ENCODE peak calls at places on chromosomes 4 and X, in eight cellular contexts. V is AG04450; C is cardiac muscle cell; B is body of pancreas; G is upper lobe of right lung; H is left ventricle myocardium inferior; R is CD8-positive, alpha-beta T cell; F is right atrium auricular region. X is an unnamed sample.
A peak's percentile ranks its signal among the peaks of the same experiment; 100 is the strongest.

GRCh38 chr4:54318904-54319303 is 89.8 kb downstream of the PDGFRA start:
- DNase-seq in V (peak; percentile 11), C (peak; percentile 61), B (peak; percentile 21), G (no peak), H (no peak), R (no peak), F (no peak), X (no peak)

GRCh38 chrX:71911023-71911730 is 532 bp downstream of the NHSL2 start:
- DNase-seq in V (no peak), C (peak; percentile 71), B (peak; percentile 34), G (no peak), H (peak; percentile 15), R (peak; percentile 28), F (no peak), X (no peak)

GRCh38 chrX:9318213-9318612 is 146.6 kb upstream of the TBL1X start:
- DNase-seq in V (no peak), C (no peak), B (no peak), G (no peak), H (no peak), R (peak; percentile 34), F (no peak), X (no peak)

GRCh38 chr4:10243856-10244255 is 127.3 kb upstream of the WDR1 start:
- DNase-seq in V (no peak), C (no peak), B (no peak), G (no peak), H (no peak), R (no peak), F (no peak), X (no peak)

GRCh38 chr4:140237616-140238352 is 83.8 kb upstream of the MAML3 start:
- DNase-seq in V (peak; percentile 88), C (peak; percentile 75), B (peak; percentile 49), G (peak; percentile 80), H (peak; percentile 79), R (no peak), F (peak; percentile 81), X (peak; percentile 79)

GRCh38 chrX:11376163-11376562 is 83.0 kb downstream of the AMELX start:
- DNase-seq in V (no peak), C (no peak), B (no peak), G (no peak), H (no peak), R (no peak), F (no peak), X (no peak)

GRCh38 chrX:71365356-71365875 is 741 bp upstream of the TAF1 start:
- DNase-seq in V (no peak), C (no peak), B (no peak), G (no peak), H (no peak), R (no peak), F (no peak), X (no peak)

GRCh38 chr4:158998624-158999023 is 104.3 kb upstream of the RAPGEF2 start:
- DNase-seq in V (no peak), C (no peak), B (no peak), G (no peak), H (no peak), R (no peak), F (no peak), X (no peak)

GRCh38 chr4:82891728-82892466 is 944 bp upstream of the SEC31A start:
- DNase-seq in V (no peak), C (no peak), B (no peak), G (no peak), H (no peak), R (no peak), F (no peak), X (no peak)

GRCh38 chr4:8402640-8403039 is 37.9 kb downstream of the ACOX3 start:
- DNase-seq in V (no peak), C (no peak), B (no peak), G (no peak), H (peak; percentile 52), R (no peak), F (no peak), X (no peak)

GRCh38 chrX:107686792-107687191 is 58.5 kb downstream of the PRPS1 start:
- DNase-seq in V (no peak), C (no peak), B (no peak), G (no peak), H (no peak), R (no peak), F (no peak), X (no peak)

GRCh38 chrX:107686026-107686425 is 57.7 kb downstream of the PRPS1 start:
- DNase-seq in V (no peak), C (no peak), B (no peak), G (no peak), H (no peak), R (no peak), F (no peak), X (no peak)

GRCh38 chrX:107683124-107683895 is 55.0 kb downstream of the PRPS1 start:
- DNase-seq in V (no peak), C (no peak), B (peak; percentile 34), G (no peak), H (no peak), R (no peak), F (peak; percentile 70), X (no peak)

GRCh38 chrX:107684956-107685385 is 56.7 kb downstream of the PRPS1 start:
- DNase-seq in V (no peak), C (peak; percentile 55), B (peak; percentile 89), G (peak; percentile 92), H (peak; percentile 78), R (no peak), F (peak; percentile 91), X (no peak)

GRCh38 chrX:107683931-107684330 is 55.6 kb downstream of the PRPS1 start:
- DNase-seq in V (no peak), C (no peak), B (no peak), G (no peak), H (no peak), R (no peak), F (no peak), X (no peak)
- H3K27ac ChIP-seq in V (no peak overlapping the region), C (peak overlapping the region; percentile 66), B (no peak overlapping the region), G (peak overlapping the region; percentile 76), H (peak overlapping the region; percentile 72), R (no peak overlapping the region), F (peak overlapping the region; percentile 66), X (peak overlapping the region; percentile 29)

GRCh38 chr4:41360911-41361830 is 104.4 kb downstream of the UCHL1 start:
- DNase-seq in V (no peak), C (peak; percentile 45), B (peak; percentile 60), G (peak; percentile 74), H (peak; percentile 40), R (no peak), F (peak; percentile 75), X (no peak)
- H3K4me3 ChIP-seq in V (peak overlapping the region; percentile 56), C (peak overlapping the region; percentile 69), B (peak overlapping the region; percentile 90), G (peak overlapping the region; percentile 77), H (peak overlapping the region; percentile 91), R (no peak overlapping the region), F (peak overlapping the region; percentile 92), X (peak overlapping the region; percentile 96)

GRCh38 chrX:55668084-55668483 is 44.9 kb downstream of the FOXR2 start:
- DNase-seq in V (no peak), C (no peak), B (no peak), G (no peak), H (no peak), R (no peak), F (no peak), X (no peak)

DNA sequence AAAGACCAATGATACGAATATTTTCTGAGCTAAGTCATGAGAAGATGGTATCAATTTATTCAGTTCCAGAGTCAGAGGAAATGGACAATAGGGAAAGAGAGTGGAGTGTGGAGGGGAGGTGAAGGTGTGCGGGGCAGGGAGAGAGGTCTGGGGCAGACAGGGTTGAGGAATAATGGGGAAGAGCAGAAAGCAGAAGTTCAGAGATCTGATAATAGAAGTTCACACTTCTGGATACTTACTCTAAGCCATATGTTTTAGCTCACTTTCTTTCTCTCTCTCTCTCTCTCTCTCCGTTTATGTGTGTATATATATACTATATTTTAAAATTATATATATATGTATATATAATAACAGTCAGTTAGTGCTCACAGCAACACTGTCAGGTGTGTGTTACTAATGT is 40.4 kb downstream of the FOXR2 start:
- DNase-seq in V (no peak), C (no peak), B (no peak), G (no peak), H (no peak), R (no peak), F (no peak), X (no peak)
- TF ChIP-seq CTCF in V (no peak), C (no peak), B (no peak), G (no peak), H (no peak), R (no peak), F (no peak), X (no peak)

GRCh38 chrX:56385336-56385735 is 153.2 kb downstream of the KLF8 start:
- DNase-seq in V (no peak), C (no peak), B (no peak), G (no peak), H (no peak), R (peak; percentile 63), F (no peak), X (no peak)
- H3K27ac ChIP-seq in V (no peak overlapping the region), C (no peak overlapping the region), B (no peak overlapping the region), G (no peak overlapping the region), H (no peak overlapping the region), R (peak overlapping the region; percentile 40), F (no peak overlapping the region), X (no peak overlapping the region)

GRCh38 chrX:153704021-153704526 is 16.3 kb downstream of the SLC6A8 start:
- DNase-seq in V (no peak), C (no peak), B (no peak), G (no peak), H (no peak), R (no peak), F (no peak), X (no peak)
- H3K4me3 ChIP-seq in V (no peak overlapping the region), C (no peak overlapping the region), B (no peak overlapping the region), G (no peak overlapping the region), H (no peak overlapping the region), R (no peak overlapping the region), F (no peak overlapping the region), X (no peak overlapping the region)

DNA sequence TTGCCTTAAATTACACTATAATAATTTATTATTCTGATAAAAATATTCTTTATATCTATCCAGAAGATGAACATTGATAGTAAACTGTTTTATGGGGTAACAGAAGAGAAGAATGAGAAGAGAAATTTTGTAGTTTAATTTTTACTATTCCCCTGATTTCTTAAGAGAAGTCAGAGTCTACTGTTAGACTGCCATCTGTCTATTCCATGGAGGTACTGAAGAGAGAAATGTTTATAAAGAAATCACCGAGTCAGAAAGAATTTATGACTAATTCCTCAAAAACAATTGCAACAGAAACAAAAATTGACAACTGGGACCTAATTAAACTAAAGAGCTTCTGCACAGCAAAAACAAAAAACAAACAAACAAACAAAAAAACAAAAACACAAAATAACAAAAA is 149.9 kb downstream of the FGF16 start:
- DNase-seq in V (peak; percentile 0), C (peak; percentile 2), B (no peak), G (no peak), H (no peak), R (no peak), F (no peak), X (no peak)
- TF ChIP-seq CTCF in V (peak; percentile 45), C (peak; percentile 40), B (peak; percentile 11), G (peak; percentile 32), H (peak; percentile 54), R (no peak), F (peak; percentile 49), X (peak; percentile 42)

GRCh38 chrX:119690921-119691716 is 1.8 kb downstream of the SEPTIN6 start:
- DNase-seq in V (no peak), C (no peak), B (no peak), G (no peak), H (no peak), R (peak; percentile 74), F (no peak), X (no peak)
- H3K27ac ChIP-seq in V (no peak overlapping the region), C (no peak overlapping the region), B (no peak overlapping the region), G (no peak overlapping the region), H (no peak overlapping the region), R (peak overlapping the region; percentile 82), F (no peak overlapping the region), X (no peak overlapping the region)

X was measured in coronary artery.